ENCODE peak calls at places on chromosome 19, in four cellular contexts. W is uterus, L is Calu3, O is glutamatergic neuron. F is an unnamed sample.

GRCh38 chr19:5200844-5201243 is 139.8 kb downstream of the PTPRS start:
- DNase-seq in O (no peak), L (no peak), W (no peak), F (no peak)

GRCh38 chr19:34676697-34677385 is at the start of gene SCGB2B2:
- DNase-seq in L (no peak), W (no peak), O (peak), F (no peak)

GRCh38 chr19:47540748-47541147 is 25.9 kb upstream of the NAPA start:
- DNase-seq in O (no peak), L (no peak), W (no peak), F (no peak)

GRCh38 chr19:46520616-46521015 is 24.9 kb upstream of the PNMA8B start:
- DNase-seq in L (no peak), O (no peak), W (no peak), F (no peak)

GRCh38 chr19:41868120-41868988 is 8.3 kb downstream of the RPS19 start:
- DNase-seq in O (no peak), W (no peak), L (no peak), F (no peak)

GRCh38 chr19:33622505-33622808 is 704 bp downstream of the CHST8 start:
- DNase-seq in L (no peak), O (no peak), W (no peak), F (no peak)

GRCh38 chr19:53792721-53793433 is 31.2 kb downstream of the NLRP12 start:
- DNase-seq in L (peak), O (peak), W (peak), F (no peak)

GRCh38 chr19:21587117-21587461 is 81.7 kb downstream of the ZNF429 start:
- DNase-seq in W (no peak), O (no peak), L (no peak), F (no peak)

GRCh38 chr19:51124729-51125128 is at the start of gene SIGLEC9:
- DNase-seq in L (no peak), W (no peak), O (no peak), F (peak)

GRCh38 chr19:43777163-43777700 is 3.5 kb downstream of the KCNN4 start:
- DNase-seq in W (no peak), O (no peak), L (peak), F (no peak)

GRCh38 chr19:41646589-41647204 is 19.8 kb upstream of the CEACAM4 start:
- DNase-seq in W (no peak), L (no peak), O (peak), F (no peak)

GRCh38 chr19:737591-738093 is 13.3 kb upstream of the MISP start:
- DNase-seq in O (peak), W (peak), L (peak), F (no peak)

GRCh38 chr19:47225746-47226425 is 5.1 kb downstream of the BBC3 start:
- DNase-seq in O (peak), L (peak), W (peak), F (no peak)

GRCh38 chr19:772730-773436 is 22.0 kb downstream of the MISP start:
- DNase-seq in W (no peak), O (no peak), L (no peak), F (no peak)

GRCh38 chr19:18649371-18650047 is 12.7 kb downstream of the KLHL26 start:
- DNase-seq in W (peak), L (no peak), O (no peak), F (no peak)

GRCh38 chr19:51751655-51752054 is at the start of gene FPR1:
- DNase-seq in O (no peak), W (no peak), L (peak), F (no peak)

GRCh38 chr19:49791776-49792445 is 21.2 kb downstream of the FUZ start:
- DNase-seq in O (no peak), L (no peak), W (no peak), F (no peak)

GRCh38 chr19:39084732-39085080 is 538 bp downstream of the ACP7 start:
- DNase-seq in O (no peak), W (no peak), L (no peak), F (no peak)

GRCh38 chr19:51742736-51743288 is 8.9 kb downstream of the FPR1 start:
- DNase-seq in O (no peak), L (no peak), W (no peak), F (no peak)

GRCh38 chr19:31498781-31499180 is 149.5 kb upstream of the TSHZ3 start:
- DNase-seq in W (no peak), O (no peak), L (no peak), F (no peak)

GRCh38 chr19:13951043-13951442 is 1.3 kb upstream of the DCAF15 start:
- DNase-seq in O (no peak), W (no peak), L (no peak), F (no peak)

GRCh38 chr19:5987077-5987818 is 9.3 kb upstream of the RANBP3 start:
- DNase-seq in L (peak), W (peak), O (peak), F (no peak)

GRCh38 chr19:41377977-41378707 is 1.8 kb downstream of the TMEM91 start:
- DNase-seq in O (peak), W (peak), L (no peak), F (no peak)

GRCh38 chr19:35316560-35316959 is 12.4 kb upstream of the CD22 start:
- DNase-seq in L (no peak), W (no peak), O (no peak), F (no peak)

GRCh38 chr19:12987781-12988180 is 7.5 kb upstream of the NFIX start:
- DNase-seq in W (no peak), L (no peak), O (no peak), F (no peak)

GRCh38 chr19:49436381-49437017 is 4.8 kb downstream of the SLC17A7 start:
- DNase-seq in L (peak), O (peak), W (no peak), F (no peak)

GRCh38 chr19:49499030-49499670 is 2.9 kb downstream of the RPS11 start:
- DNase-seq in L (no peak), W (no peak), O (no peak), F (no peak)

GRCh38 chr19:31658993-31659896 is 310.0 kb upstream of the TSHZ3 start:
- DNase-seq in L (no peak), O (no peak), W (no peak), F (no peak)

GRCh38 chr19:27657271-27658051 is 1555.5 kb downstream of the UQCRFS1 start:
- DNase-seq in O (no peak), L (no peak), W (no peak), F (no peak)

GRCh38 chr19:13118424-13119193 is 545 bp downstream of the NACC1 start:
- DNase-seq in O (peak), W (no peak), L (peak), F (no peak)

GRCh38 chr19:31167695-31168094 is 181.5 kb downstream of the TSHZ3 start:
- DNase-seq in W (no peak), L (no peak), O (no peak), F (no peak)

GRCh38 chr19:38650180-38650775 is 2.8 kb downstream of the ACTN4 start:
- DNase-seq in O (no peak), L (no peak), W (no peak), F (no peak)

GRCh38 chr19:50432221-50432626 is 468 bp upstream of the MYBPC2 start:
- DNase-seq in L (peak), O (no peak), W (no peak), F (no peak)

GRCh38 chr19:50376166-50377050 is at the start of gene NR1H2:
- DNase-seq in O (peak), L (peak), W (peak), F (peak)

GRCh38 chr19:19021115-19021514 is 12.2 kb downstream of the SUGP2 start:
- DNase-seq in W (no peak), L (no peak), O (no peak), F (no peak)

GRCh38 chr19:18653853-18654252 is 17.0 kb downstream of the KLHL26 start:
- DNase-seq in W (no peak), L (no peak), O (no peak), F (no peak)

GRCh38 chr19:39131255-39131755 is 5.7 kb downstream of the PAK4 start:
- DNase-seq in L (no peak), O (peak), W (no peak), F (no peak)

GRCh38 chr19:47417107-47417745 is 2.1 kb downstream of the MEIS3 start:
- DNase-seq in O (no peak), L (no peak), W (no peak), F (no peak)

GRCh38 chr19:1987197-1988187 is 28.0 kb downstream of the BTBD2 start:
- DNase-seq in W (no peak), L (no peak), O (no peak), F (peak)
- TF ChIP-seq CTCF in W (no peak), L (no peak), O (no peak), F (no peak)

DNA sequence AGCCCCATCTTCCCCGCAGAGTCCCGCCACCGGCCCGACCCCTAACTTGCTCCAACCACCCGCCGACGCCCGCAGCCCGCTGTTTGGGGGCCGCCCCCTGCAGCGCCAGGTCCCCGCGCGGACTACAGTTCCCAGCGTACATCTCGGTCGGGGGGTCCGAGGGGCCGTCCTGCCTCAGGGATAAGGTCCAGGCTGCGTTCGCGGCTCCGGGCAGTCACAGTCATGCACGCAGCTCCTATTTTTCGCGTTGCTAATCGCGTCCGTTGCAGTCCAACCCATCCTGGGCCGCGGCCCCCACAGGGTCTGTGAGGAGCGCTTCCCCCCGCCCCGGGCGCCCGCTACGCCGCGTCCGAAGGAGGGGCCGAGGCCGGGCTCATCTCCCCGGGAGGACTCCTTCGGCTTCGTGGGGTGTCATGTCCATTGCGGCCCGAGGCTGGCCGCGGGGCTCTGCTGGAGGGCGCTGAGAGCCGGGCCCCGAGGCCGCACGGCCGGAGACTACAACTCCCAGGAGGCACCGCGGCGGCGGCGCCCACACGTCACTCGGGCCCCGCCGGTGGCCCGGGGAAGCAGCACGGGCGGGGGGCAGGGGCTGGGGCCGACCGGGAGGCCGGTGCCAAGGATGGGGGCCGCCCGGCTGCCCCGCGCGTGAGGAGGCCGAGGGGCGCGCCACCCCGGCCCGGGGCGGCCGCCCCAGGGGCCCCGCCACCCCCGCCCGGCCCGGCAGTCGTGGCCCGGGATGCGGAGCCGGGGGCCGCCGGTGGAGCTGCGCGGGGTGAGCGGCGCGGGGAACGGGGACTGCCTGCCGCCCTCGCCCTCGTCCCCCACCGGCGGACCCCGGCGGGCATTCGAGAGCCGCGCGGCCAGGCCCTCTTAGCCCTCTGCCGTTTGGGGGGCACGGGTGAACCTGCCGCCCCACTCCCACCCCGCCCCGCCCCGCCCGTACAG is at the start of gene MAP3K10:
- DNase-seq in O (peak), L (peak), W (peak), F (no peak)
- TF ChIP-seq CTCF in O (no peak), L (no peak), W (no peak), F (no peak)

DNA sequence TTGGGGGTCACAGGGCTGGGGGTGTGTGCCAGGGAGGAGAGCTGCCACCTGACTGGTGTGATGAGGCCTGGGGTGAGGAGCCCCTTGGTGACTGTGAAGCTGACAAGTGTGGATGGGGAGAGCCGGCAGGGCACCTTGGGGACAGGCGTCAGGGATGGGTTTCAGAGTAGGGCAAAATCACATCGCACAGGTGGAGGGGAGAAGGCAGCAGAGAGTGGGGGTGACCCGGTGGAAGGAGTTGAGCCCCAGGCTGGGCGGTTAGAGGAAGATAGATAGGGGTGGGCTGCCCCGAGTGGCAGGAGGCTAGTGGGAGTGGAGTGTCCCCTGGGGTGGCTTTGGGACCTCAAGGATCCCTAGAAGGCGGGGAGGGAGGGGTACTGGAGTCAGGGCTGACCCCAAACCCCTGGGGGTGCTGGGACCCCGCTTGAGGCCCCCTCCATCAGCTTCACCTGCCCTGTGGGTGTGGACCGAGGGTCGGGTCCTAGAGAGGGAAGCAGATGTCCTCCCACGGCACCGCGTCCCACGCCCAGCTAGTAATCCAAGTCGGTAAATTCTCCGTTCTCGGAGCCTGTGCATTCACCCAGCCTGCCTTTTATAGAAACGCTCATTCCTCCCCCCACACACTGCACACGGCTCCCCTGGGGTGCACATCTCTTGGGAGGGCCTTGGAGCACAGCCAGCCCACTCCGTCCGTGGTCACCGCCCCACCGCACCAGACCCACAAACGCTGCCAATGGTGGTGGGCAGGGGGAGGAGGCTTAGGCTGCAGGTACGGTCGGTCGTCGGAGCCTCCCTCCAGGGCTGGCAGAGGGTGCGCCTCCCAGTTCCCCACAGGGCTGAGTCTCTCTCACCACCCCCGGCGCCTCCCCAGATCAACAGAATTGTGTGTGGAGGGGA is 2.4 kb downstream of the CTXN1 start:
- DNase-seq in O (no peak), W (peak), L (no peak), F (no peak)
- TF ChIP-seq CTCF in O (no peak), W (no peak), L (no peak), F (no peak)

GRCh38 chr19:29694166-29694565 is 20.9 kb downstream of the C19orf12 start:
- DNase-seq in O (no peak), L (no peak), W (no peak), F (no peak)

GRCh38 chr19:29687244-29687896 is 22.1 kb downstream of the PLEKHF1 start:
- DNase-seq in O (no peak), L (no peak), W (peak), F (no peak)

GRCh38 chr19:29687897-29688728 is 22.9 kb downstream of the PLEKHF1 start:
- DNase-seq in O (no peak), L (no peak), W (no peak), F (no peak)

GRCh38 chr19:29694669-29695627 is 20.1 kb downstream of the C19orf12 start:
- DNase-seq in O (peak), L (peak), W (peak), F (no peak)

DNA sequence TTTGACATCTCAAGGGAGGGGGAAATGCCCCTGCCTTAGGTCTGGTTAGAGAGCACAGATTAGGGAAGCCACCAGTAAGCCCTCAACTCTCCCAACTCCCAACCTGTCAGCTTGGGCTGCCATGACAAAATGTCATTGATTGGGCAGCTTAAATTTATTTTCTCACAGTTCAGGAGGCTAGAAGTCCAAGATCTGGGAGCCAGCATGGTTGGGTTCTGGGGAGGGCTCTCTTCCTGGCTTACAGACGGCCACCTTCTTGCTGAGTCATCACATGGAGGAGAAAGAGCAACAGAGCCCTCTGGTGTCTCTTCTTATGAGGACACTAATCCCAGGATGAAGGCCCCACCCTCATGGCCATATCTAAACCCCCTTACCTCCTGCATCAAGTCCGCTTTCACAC is 24.2 kb downstream of the C19orf12 start:
- DNase-seq in L (peak), W (no peak), O (no peak), F (no peak)
- TF ChIP-seq CTCF in L (no peak), W (peak), O (no peak), F (peak)

GRCh38 chr19:11141937-11142527 is 13.6 kb downstream of the SPC24 start:
- DNase-seq in L (peak), W (peak), O (no peak), F (no peak)
- TF ChIP-seq CTCF in L (peak), W (no peak), O (no peak), F (peak)

GRCh38 chr19:3469638-3470499 is 10.5 kb downstream of the SMIM24 start:
- DNase-seq in O (no peak), W (peak), L (no peak), F (no peak)
- TF ChIP-seq CTCF in O (no peak), W (no peak), L (no peak), F (peak)

DNA sequence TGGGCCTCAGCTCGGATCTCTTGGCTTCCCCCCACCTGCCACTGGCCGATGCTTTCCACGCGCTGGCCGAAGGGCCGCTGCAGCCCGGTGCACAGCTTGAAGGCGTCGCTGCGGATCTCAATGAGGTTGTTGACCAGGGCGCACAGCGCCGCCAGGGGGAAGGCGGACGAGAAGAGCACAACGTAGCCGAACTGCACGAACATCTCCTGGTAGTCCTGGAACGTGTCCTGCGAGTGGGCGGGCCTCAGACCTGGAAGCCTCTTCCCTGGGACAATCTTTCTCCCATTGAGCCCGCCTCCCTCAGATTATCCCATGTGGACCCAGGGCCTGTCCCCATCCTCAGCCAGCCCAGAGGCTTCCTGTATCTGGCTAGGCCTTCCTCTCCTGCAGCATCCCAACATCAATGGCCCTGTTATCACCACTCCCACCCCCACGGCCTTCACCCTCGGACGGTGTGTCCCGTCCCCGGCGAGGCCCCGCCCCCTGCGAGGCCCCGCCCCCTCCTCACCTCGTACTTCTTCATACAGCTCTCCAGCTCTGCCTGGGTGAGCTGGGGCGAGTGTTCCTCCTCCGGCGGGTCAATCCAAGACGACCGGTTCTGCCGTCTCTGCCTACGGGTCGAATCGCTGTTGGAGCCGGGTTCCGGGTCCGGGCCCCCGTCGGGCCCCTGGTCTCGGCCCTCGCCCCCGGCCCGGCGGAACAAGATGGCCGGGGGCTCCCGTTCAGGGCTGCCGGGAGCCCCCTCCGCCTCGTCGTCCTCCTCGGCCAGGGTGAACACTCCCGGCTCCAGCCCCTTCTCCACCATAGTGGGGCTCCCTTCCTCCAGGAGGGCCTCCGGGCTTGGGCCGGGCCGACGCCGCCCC is 6.8 kb downstream of the ANO8 start:
- DNase-seq in L (no peak), O (peak), W (peak), F (no peak)
- TF ChIP-seq CTCF in L (no peak), O (peak), W (peak), F (peak)

DNA sequence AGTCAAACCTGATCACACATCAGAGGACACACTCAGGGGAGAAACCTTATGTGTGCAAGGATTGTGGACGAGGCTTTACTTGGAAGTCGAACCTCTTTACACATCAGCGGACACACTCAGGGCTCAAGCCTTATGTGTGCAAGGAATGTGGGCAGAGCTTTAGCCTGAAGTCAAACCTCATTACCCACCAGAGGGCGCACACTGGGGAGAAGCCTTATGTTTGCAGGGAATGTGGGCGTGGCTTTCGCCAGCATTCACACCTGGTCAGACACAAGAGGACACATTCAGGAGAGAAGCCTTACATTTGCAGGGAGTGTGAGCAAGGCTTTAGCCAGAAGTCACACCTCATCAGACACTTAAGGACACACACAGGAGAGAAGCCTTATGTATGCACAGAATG is 8.2 kb upstream of the ZNF527 start:
- DNase-seq in L (no peak), W (no peak), O (no peak), F (no peak)
- TF ChIP-seq CTCF in L (no peak), W (no peak), O (no peak), F (peak)

F was measured in chondrocyte.